ENCODE peak calls at places on chromosomes 1 and 21, in eight cellular contexts. U is stimulated activated CD8-positive, alpha-beta memory T cell treated with anti-CD3 and anti-CD28 coated beads, Interleukin-4, amount 100 ng/mL, for 24 hours; Z is left ventricle myocardium inferior; K is EL; M is activated T-cell treated with anti-CD3 and anti-CD28 coated beads, Interleukin-2, amount 50 U/mL, for 24 hours; Q is stimulated activated CD4-positive, alpha-beta T cell treated with anti-CD3 and anti-CD28 coated beads, Interleukin-4, amount 100 ng/mL, for 24 hours; X is A549; F is T-cell. Y is an unnamed sample.
A peak's percentile ranks its signal among the peaks of the same experiment; 100 is the strongest.

GRCh38 chr1:156489166-156489934 is 11.2 kb downstream of the MEF2D start:
- DNase-seq in U (no peak), Z (peak; percentile 71), K (no peak), M (peak; percentile 63), Q (peak; percentile 42), X (no peak), F (no peak), Y (no peak)

GRCh38 chr1:11068556-11069232 is 8.9 kb upstream of the SRM start:
- DNase-seq in U (no peak), Z (no peak), K (no peak), M (no peak), Q (no peak), X (no peak), F (no peak), Y (no peak)

GRCh38 chr21:44999972-45000636 is 60.3 kb downstream of the SLX9 start:
- DNase-seq in U (no peak), Z (peak; percentile 9), K (no peak), M (no peak), Q (no peak), X (no peak), F (no peak), Y (no peak)

GRCh38 chr1:5708266-5708978 is 283.8 kb downstream of the NPHP4 start:
- DNase-seq in U (no peak), Z (no peak), K (no peak), M (no peak), Q (no peak), X (no peak), F (no peak), Y (no peak)

GRCh38 chr1:40310983-40311642 is 6.0 kb downstream of the COL9A2 start:
- DNase-seq in U (no peak), Z (no peak), K (no peak), M (no peak), Q (no peak), X (no peak), F (no peak), Y (no peak)

GRCh38 chr1:151968058-151968457 is 25.6 kb downstream of the S100A10 start:
- DNase-seq in U (no peak), Z (no peak), K (peak; percentile 60), M (peak; percentile 65), Q (peak; percentile 59), X (peak; percentile 52), F (no peak), Y (peak; percentile 69)

GRCh38 chr1:118275716-118276115 is 90.7 kb upstream of the SPAG17 start:
- DNase-seq in U (no peak), Z (no peak), K (no peak), M (no peak), Q (no peak), X (no peak), F (no peak), Y (no peak)

GRCh38 chr1:31443673-31444072 is 30.7 kb downstream of the SERINC2 start:
- DNase-seq in U (no peak), Z (no peak), K (no peak), M (no peak), Q (no peak), X (no peak), F (no peak), Y (no peak)

GRCh38 chr1:3241236-3241550 is 172.2 kb downstream of the PRDM16 start:
- DNase-seq in U (no peak), Z (no peak), K (no peak), M (no peak), Q (no peak), X (no peak), F (no peak), Y (no peak)

GRCh38 chr21:35274090-35274489 is 225.0 kb upstream of the RUNX1 start:
- DNase-seq in U (no peak), Z (no peak), K (no peak), M (no peak), Q (no peak), X (no peak), F (no peak), Y (no peak)

GRCh38 chr1:183223467-183223866 is 37.4 kb downstream of the LAMC2 start:
- DNase-seq in U (no peak), Z (no peak), K (peak; percentile 40), M (no peak), Q (no peak), X (no peak), F (no peak), Y (peak; percentile 41)

GRCh38 chr1:45589861-45590260 is 6.0 kb downstream of the NASP start:
- DNase-seq in U (no peak), Z (no peak), K (no peak), M (no peak), Q (no peak), X (no peak), F (no peak), Y (peak; percentile 44)

GRCh38 chr1:73674945-73675561 is 522.9 kb downstream of the LRRIQ3 start:
- DNase-seq in U (no peak), Z (no peak), K (no peak), M (no peak), Q (no peak), X (no peak), F (no peak), Y (no peak)

GRCh38 chr1:52751589-52752306 is 25.5 kb downstream of the ZYG11B start:
- DNase-seq in U (no peak), Z (no peak), K (peak; percentile 52), M (no peak), Q (no peak), X (no peak), F (no peak), Y (peak; percentile 47)

GRCh38 chr21:16509466-16509865 is 779.7 kb downstream of the USP25 start:
- DNase-seq in U (no peak), Z (no peak), K (peak; percentile 41), M (no peak), Q (no peak), X (no peak), F (no peak), Y (peak; percentile 29)

GRCh38 chr1:211893260-211893659 is 62.7 kb upstream of the LPGAT1 start:
- DNase-seq in U (no peak), Z (no peak), K (no peak), M (no peak), Q (no peak), X (no peak), F (no peak), Y (no peak)

GRCh38 chr1:219120625-219121544 is 52.8 kb upstream of the LYPLAL1 start:
- DNase-seq in U (no peak), Z (no peak), K (peak; percentile 77), M (no peak), Q (no peak), X (no peak), F (no peak), Y (peak; percentile 13)

GRCh38 chr1:25871086-25871703 is 4.3 kb downstream of the PAQR7 start:
- DNase-seq in U (no peak), Z (no peak), K (no peak), M (no peak), Q (no peak), X (no peak), F (no peak), Y (no peak)

GRCh38 chr1:158952416-158952815 is 21.1 kb downstream of the PYHIN1 start:
- DNase-seq in U (no peak), Z (no peak), K (no peak), M (no peak), Q (no peak), X (no peak), F (no peak), Y (no peak)

GRCh38 chr1:196148367-196148970 is 459.8 kb downstream of the KCNT2 start:
- DNase-seq in U (no peak), Z (no peak), K (peak; percentile 47), M (no peak), Q (no peak), X (peak; percentile 10), F (no peak), Y (peak; percentile 47)

GRCh38 chr1:109263597-109264378 is 14.4 kb downstream of the CELSR2 start:
- DNase-seq in U (peak; percentile 70), Z (peak; percentile 75), K (peak; percentile 85), M (peak; percentile 87), Q (peak; percentile 80), X (peak; percentile 85), F (peak; percentile 57), Y (peak; percentile 83)

GRCh38 chr1:25117233-25117823 is 115.0 kb downstream of the SYF2 start:
- DNase-seq in U (no peak), Z (no peak), K (no peak), M (no peak), Q (no peak), X (no peak), F (no peak), Y (no peak)

GRCh38 chr1:211652371-211652770 is 23.1 kb downstream of the NEK2 start:
- DNase-seq in U (no peak), Z (no peak), K (no peak), M (no peak), Q (no peak), X (no peak), F (no peak), Y (no peak)

GRCh38 chr21:28089599-28090421 is 902.9 kb downstream of the LTN1 start:
- DNase-seq in U (no peak), Z (peak; percentile 45), K (no peak), M (no peak), Q (no peak), X (no peak), F (no peak), Y (peak; percentile 50)

GRCh38 chr1:119467219-119467618 is 39.8 kb upstream of the HSD3B1 start:
- DNase-seq in U (no peak), Z (no peak), K (no peak), M (no peak), Q (no peak), X (no peak), F (no peak), Y (no peak)

GRCh38 chr1:151165281-151165737 is 393 bp downstream of the LYSMD1 start:
- DNase-seq in U (no peak), Z (peak; percentile 57), K (peak; percentile 60), M (peak; percentile 46), Q (no peak), X (peak; percentile 44), F (no peak), Y (peak; percentile 26)

GRCh38 chr1:93749894-93750301 is 68.3 kb upstream of the BCAR3 start:
- DNase-seq in U (no peak), Z (no peak), K (no peak), M (no peak), Q (no peak), X (no peak), F (no peak), Y (no peak)

GRCh38 chr1:183693521-183693920 is 40.4 kb upstream of the APOBEC4 start:
- DNase-seq in U (no peak), Z (no peak), K (no peak), M (no peak), Q (no peak), X (no peak), F (no peak), Y (no peak)

GRCh38 chr21:39633043-39633442 is 20.3 kb downstream of the B3GALT5 start:
- DNase-seq in U (no peak), Z (no peak), K (peak; percentile 64), M (no peak), Q (no peak), X (peak; percentile 36), F (no peak), Y (peak; percentile 88)

GRCh38 chr1:61053712-61054608 is 28.4 kb upstream of the NFIA start:
- DNase-seq in U (no peak), Z (peak; percentile 74), K (no peak), M (peak; percentile 45), Q (no peak), X (no peak), F (no peak), Y (no peak)

GRCh38 chr1:117616356-117616755 is 10.5 kb downstream of the TENT5C start:
- DNase-seq in U (no peak), Z (no peak), K (no peak), M (no peak), Q (no peak), X (no peak), F (no peak), Y (no peak)

GRCh38 chr21:33286600-33287456 is 20.7 kb downstream of the IL10RB start:
- DNase-seq in U (no peak), Z (peak; percentile 39), K (peak; percentile 74), M (no peak), Q (no peak), X (peak; percentile 33), F (no peak), Y (peak; percentile 87)